ENCODE peak calls at places on chromosomes 4 and X, in seven cellular contexts. Q, L, F, M, J, A and T are unnamed samples.

GRCh38 chr4:7828011-7828720 is 111.5 kb downstream of the AFAP1 start:
- DNase-seq in Q (peak), L (peak), F (peak), M (peak), J (no peak), A (peak), T (peak)

GRCh38 chrX:49166914-49167739 is 4.6 kb downstream of the MAGIX start:
- DNase-seq in Q (peak), L (peak), F (peak), M (peak), J (no peak), A (peak), T (peak)

GRCh38 chr4:108169639-108170038 is 907 bp upstream of the LEF1 start:
- DNase-seq in Q (no peak), L (no peak), F (no peak), M (no peak), J (no peak), A (no peak), T (no peak)

GRCh38 chrX:74461384-74461783 is 40.1 kb downstream of the SLC16A2 start:
- DNase-seq in Q (no peak), L (no peak), F (no peak), M (no peak), J (no peak), A (no peak), T (no peak)

GRCh38 chrX:55008571-55009358 is 8.6 kb downstream of the APEX2 start:
- DNase-seq in Q (peak), L (peak), F (no peak), M (peak), J (no peak), A (no peak), T (peak)

GRCh38 chr4:137993232-137993631 is 248.9 kb downstream of the SLC7A11 start:
- DNase-seq in Q (no peak), L (no peak), F (no peak), M (no peak), J (no peak), A (no peak), T (no peak)

GRCh38 chrX:73852022-73852421 is 289.0 kb downstream of the CHIC1 start:
- DNase-seq in Q (no peak), L (no peak), F (no peak), M (no peak), J (no peak), A (no peak), T (no peak)

GRCh38 chrX:154449618-154450017 is 5.7 kb downstream of the FAM50A start:
- DNase-seq in Q (no peak), L (no peak), F (no peak), M (no peak), J (no peak), A (no peak), T (no peak)

GRCh38 chr4:38145033-38145673 is 185.0 kb downstream of the PTTG2 start:
- DNase-seq in Q (no peak), L (peak), F (no peak), M (no peak), J (no peak), A (no peak), T (no peak)

GRCh38 chrX:39859991-39860861 is 237.5 kb downstream of the BCOR start:
- DNase-seq in Q (peak), L (peak), F (peak), M (peak), J (peak), A (peak), T (peak)

GRCh38 chr4:53098681-53099121 is 236.6 kb downstream of the RASL11B start:
- DNase-seq in Q (peak), L (peak), F (peak), M (peak), J (no peak), A (peak), T (peak)

GRCh38 chr4:149980125-149980682 is 98.0 kb upstream of the DCLK2 start:
- DNase-seq in Q (no peak), L (no peak), F (no peak), M (no peak), J (no peak), A (no peak), T (no peak)

GRCh38 chrX:41846714-41847113 is 76.6 kb downstream of the CASK start:
- DNase-seq in Q (no peak), L (no peak), F (no peak), M (no peak), J (no peak), A (no peak), T (no peak)

GRCh38 chr4:76874176-76874575 is 23.8 kb downstream of the SOWAHB start:
- DNase-seq in Q (no peak), L (no peak), F (no peak), M (no peak), J (no peak), A (no peak), T (no peak)

GRCh38 chr4:188941524-188942109 is 802.4 kb downstream of the TRIML1 start:
- DNase-seq in Q (peak), L (peak), F (peak), M (peak), J (peak), A (peak), T (peak)

GRCh38 chr4:94759767-94760211 is 2.0 kb downstream of the BMPR1B start:
- DNase-seq in Q (no peak), L (no peak), F (no peak), M (no peak), J (no peak), A (no peak), T (no peak)
- H3K4me3 ChIP-seq in Q (no peak), L (no peak), F (no peak), M (no peak), J (peak), A (no peak), T (no peak)

GRCh38 chr4:6453688-6453990 is 18.8 kb downstream of the PPP2R2C start:
- DNase-seq in Q (no peak), L (no peak), F (no peak), M (no peak), J (no peak), A (no peak), T (no peak)
- TF ChIP-seq CTCF in Q (no peak), L (no peak), F (no peak), M (no peak), J (no peak), A (no peak), T (no peak)

GRCh38 chrX:106802388-106803275 is at the start of gene TBC1D8B:
- DNase-seq in Q (peak), L (peak), F (peak), M (peak), J (peak), A (peak), T (peak)

DNA sequence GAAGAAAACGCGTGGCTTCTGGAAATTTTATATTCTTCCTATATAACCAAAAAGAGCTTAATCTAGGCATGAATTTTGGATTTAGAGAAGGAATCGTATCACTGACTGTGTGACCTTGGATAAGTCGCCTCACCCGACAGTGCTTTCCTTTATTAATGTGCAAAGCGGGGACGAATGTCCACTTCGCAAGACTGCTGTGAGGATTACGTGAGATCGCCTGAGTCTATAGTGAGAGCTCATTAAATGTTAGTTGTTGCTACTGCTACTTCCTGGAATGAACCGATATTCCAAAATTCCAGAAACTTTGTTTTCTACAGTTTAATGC is 448 bp upstream of the TBC1D8B start:
- DNase-seq in Q (peak), L (no peak), F (no peak), M (no peak), J (peak), A (no peak), T (no peak)
- H3K4me3 ChIP-seq in Q (peak), L (peak), F (peak), M (peak), J (peak), A (peak), T (peak)

GRCh38 chr4:156800463-156800862 is 171.1 kb downstream of the PDGFC start:
- DNase-seq in Q (no peak), L (no peak), F (no peak), M (no peak), J (no peak), A (no peak), T (no peak)
- TF ChIP-seq CTCF in Q (no peak), L (no peak), F (peak), M (no peak), J (no peak), A (peak), T (no peak)

DNA sequence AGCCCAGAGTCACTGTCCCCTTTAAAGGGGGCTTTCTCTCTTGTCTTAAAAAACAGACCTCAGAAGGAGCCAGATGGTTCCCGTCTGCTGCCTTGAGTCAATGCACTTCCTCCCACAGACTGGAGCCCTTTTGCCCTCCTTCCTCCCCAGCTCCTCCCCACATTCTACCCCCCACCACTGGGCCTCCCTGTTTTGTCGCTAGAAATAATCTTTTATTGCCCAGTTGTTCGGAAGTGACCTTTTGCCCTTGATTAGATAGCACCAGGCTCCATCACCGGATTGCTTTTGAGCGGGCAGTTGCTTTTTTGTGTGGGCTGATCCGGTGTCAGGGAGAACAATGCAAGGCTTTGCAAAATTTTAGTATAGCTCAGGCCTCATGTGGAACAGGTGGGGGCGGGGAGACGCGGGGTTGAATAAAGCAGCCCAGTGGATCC is 47.7 kb downstream of the SPRY1 start:
- DNase-seq in Q (peak), L (peak), F (peak), M (peak), J (no peak), A (peak), T (no peak)
- H3K4me3 ChIP-seq in Q (no peak), L (no peak), F (no peak), M (no peak), J (no peak), A (no peak), T (no peak)

GRCh38 chrX:28697732-28698131 is 110.5 kb downstream of the IL1RAPL1 start:
- DNase-seq in Q (no peak), L (no peak), F (no peak), M (no peak), J (no peak), A (no peak), T (no peak)

GRCh38 chrX:28701222-28701621 is 114.0 kb downstream of the IL1RAPL1 start:
- DNase-seq in Q (peak), L (no peak), F (no peak), M (peak), J (no peak), A (no peak), T (no peak)
- TF ChIP-seq CTCF in Q (peak), L (peak), F (no peak), M (no peak), J (no peak), A (no peak), T (peak)

DNA sequence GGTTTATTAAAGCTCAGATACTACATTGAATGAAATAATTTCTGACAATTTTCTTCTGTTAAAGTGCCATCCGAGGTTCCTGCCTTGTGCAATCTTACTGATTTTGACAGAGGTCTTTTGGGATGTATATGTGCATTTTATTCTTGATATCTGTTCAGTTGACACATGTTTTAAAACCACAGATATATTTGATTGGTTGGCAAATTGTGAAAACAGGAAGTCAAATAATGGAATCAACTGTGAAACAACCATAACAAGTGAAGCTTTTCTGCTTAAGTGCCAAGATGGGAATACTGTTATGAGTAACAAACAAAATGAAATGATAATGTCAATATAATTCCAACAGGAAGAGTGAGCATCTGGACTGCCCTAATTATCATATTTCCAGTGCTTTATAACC is 85.0 kb upstream of the TET2 start:
- DNase-seq in Q (no peak), L (no peak), F (no peak), M (no peak), J (no peak), A (no peak), T (peak)
- H3K4me3 ChIP-seq in Q (no peak), L (no peak), F (no peak), M (no peak), J (no peak), A (no peak), T (no peak)